ENCODE peak calls at places on chromosomes 6 and 20, in ten cellular contexts. One of them, this sample, is unnamed.

GRCh38 chr20:58869662-58870227 is 17.2 kb downstream of the GNAS start:
- DNase-seq in psoas muscle: no peak
- DNase-seq in HepG2: no peak
- DNase-seq in thyroid gland: no peak
- DNase-seq in pancreas: no peak
- DNase-seq in keratinocyte: no peak
- DNase-seq in HCT116: no peak
- DNase-seq in body of pancreas: no peak
- DNase-seq in SJSA1: no peak
- DNase-seq in heart left ventricle: no peak
- DNase-seq in this sample: no peak

GRCh38 chr20:47198254-47198671 is 158.2 kb downstream of the ZMYND8 start:
- DNase-seq in psoas muscle: no peak
- DNase-seq in HepG2: no peak
- DNase-seq in thyroid gland: no peak
- DNase-seq in pancreas: no peak
- DNase-seq in keratinocyte: no peak
- DNase-seq in HCT116: no peak
- DNase-seq in body of pancreas: no peak
- DNase-seq in SJSA1: no peak
- DNase-seq in heart left ventricle: no peak
- DNase-seq in this sample: no peak

GRCh38 chr20:34997171-34997570 is 41.5 kb downstream of the MYH7B start:
- DNase-seq in psoas muscle: no peak
- DNase-seq in HepG2: no peak
- DNase-seq in thyroid gland: no peak
- DNase-seq in pancreas: peak; percentile 72
- DNase-seq in keratinocyte: no peak
- DNase-seq in HCT116: no peak
- DNase-seq in body of pancreas: no peak
- DNase-seq in SJSA1: no peak
- DNase-seq in heart left ventricle: no peak
- DNase-seq in this sample: no peak

GRCh38 chr6:152625213-152625612 is 11.9 kb downstream of the SYNE1 start:
- DNase-seq in psoas muscle: no peak
- DNase-seq in HepG2: no peak
- DNase-seq in thyroid gland: no peak
- DNase-seq in pancreas: no peak
- DNase-seq in keratinocyte: no peak
- DNase-seq in HCT116: no peak
- DNase-seq in body of pancreas: no peak
- DNase-seq in SJSA1: no peak
- DNase-seq in heart left ventricle: no peak
- DNase-seq in this sample: no peak

GRCh38 chr6:169173532-169174268 is 79.9 kb downstream of the THBS2 start:
- DNase-seq in psoas muscle: no peak
- DNase-seq in HepG2: no peak
- DNase-seq in thyroid gland: no peak
- DNase-seq in pancreas: no peak
- DNase-seq in keratinocyte: peak; percentile 50
- DNase-seq in HCT116: no peak
- DNase-seq in body of pancreas: no peak
- DNase-seq in SJSA1: peak; percentile 35
- DNase-seq in heart left ventricle: no peak
- DNase-seq in this sample: no peak

GRCh38 chr20:21340991-21341722 is 38.0 kb downstream of the XRN2 start:
- DNase-seq in psoas muscle: no peak
- DNase-seq in HepG2: peak; percentile 62
- DNase-seq in thyroid gland: no peak
- DNase-seq in pancreas: no peak
- DNase-seq in keratinocyte: no peak
- DNase-seq in HCT116: no peak
- DNase-seq in body of pancreas: no peak
- DNase-seq in SJSA1: no peak
- DNase-seq in heart left ventricle: no peak
- DNase-seq in this sample: no peak

GRCh38 chr6:133225560-133225959 is 15.6 kb upstream of the EYA4 start:
- DNase-seq in psoas muscle: no peak
- DNase-seq in HepG2: no peak
- DNase-seq in thyroid gland: no peak
- DNase-seq in pancreas: no peak
- DNase-seq in keratinocyte: no peak
- DNase-seq in HCT116: no peak
- DNase-seq in body of pancreas: no peak
- DNase-seq in SJSA1: no peak
- DNase-seq in heart left ventricle: no peak
- DNase-seq in this sample: no peak

GRCh38 chr6:30515967-30516753 is 26.9 kb downstream of the HLA-E start:
- DNase-seq in psoas muscle: peak; percentile 87
- DNase-seq in HepG2: peak; percentile 95
- DNase-seq in thyroid gland: peak; percentile 81
- DNase-seq in pancreas: peak; percentile 90
- DNase-seq in keratinocyte: peak; percentile 68
- DNase-seq in HCT116: peak; percentile 61
- DNase-seq in body of pancreas: peak; percentile 95
- DNase-seq in SJSA1: peak; percentile 63
- DNase-seq in heart left ventricle: peak; percentile 91
- DNase-seq in this sample: peak; percentile 97

GRCh38 chr6:36197739-36198221 is 1.2 kb downstream of the BRPF3 start:
- DNase-seq in psoas muscle: no peak
- DNase-seq in HepG2: no peak
- DNase-seq in thyroid gland: peak; percentile 30
- DNase-seq in pancreas: peak; percentile 22
- DNase-seq in keratinocyte: no peak
- DNase-seq in HCT116: no peak
- DNase-seq in body of pancreas: no peak
- DNase-seq in SJSA1: no peak
- DNase-seq in heart left ventricle: no peak
- DNase-seq in this sample: no peak

GRCh38 chr6:56927538-56928453 is 27.1 kb upstream of the BEND6 start:
- DNase-seq in psoas muscle: no peak
- DNase-seq in HepG2: no peak
- DNase-seq in thyroid gland: no peak
- DNase-seq in pancreas: no peak
- DNase-seq in keratinocyte: no peak
- DNase-seq in HCT116: no peak
- DNase-seq in body of pancreas: no peak
- DNase-seq in SJSA1: no peak
- DNase-seq in heart left ventricle: no peak
- DNase-seq in this sample: no peak

GRCh38 chr6:3619800-3620199 is 131.7 kb downstream of the PXDC1 start:
- DNase-seq in psoas muscle: no peak
- DNase-seq in HepG2: no peak
- DNase-seq in thyroid gland: no peak
- DNase-seq in pancreas: no peak
- DNase-seq in keratinocyte: no peak
- DNase-seq in HCT116: no peak
- DNase-seq in body of pancreas: no peak
- DNase-seq in SJSA1: no peak
- DNase-seq in heart left ventricle: no peak
- DNase-seq in this sample: no peak

GRCh38 chr6:87637106-87637505 is 47.2 kb downstream of the ORC3 start:
- DNase-seq in psoas muscle: no peak
- DNase-seq in HepG2: no peak
- DNase-seq in thyroid gland: no peak
- DNase-seq in pancreas: no peak
- DNase-seq in keratinocyte: no peak
- DNase-seq in HCT116: no peak
- DNase-seq in body of pancreas: no peak
- DNase-seq in SJSA1: no peak
- DNase-seq in heart left ventricle: no peak
- DNase-seq in this sample: no peak

GRCh38 chr20:17470521-17470920 is 60.7 kb downstream of the BFSP1 start:
- DNase-seq in psoas muscle: no peak
- DNase-seq in HepG2: no peak
- DNase-seq in thyroid gland: no peak
- DNase-seq in pancreas: no peak
- DNase-seq in keratinocyte: no peak
- DNase-seq in HCT116: no peak
- DNase-seq in body of pancreas: no peak
- DNase-seq in SJSA1: no peak
- DNase-seq in heart left ventricle: no peak
- DNase-seq in this sample: no peak

GRCh38 chr6:143583542-143584330 is 72.2 kb upstream of the FUCA2 start:
- DNase-seq in psoas muscle: no peak
- DNase-seq in HepG2: no peak
- DNase-seq in thyroid gland: no peak
- DNase-seq in pancreas: no peak
- DNase-seq in keratinocyte: no peak
- DNase-seq in HCT116: no peak
- DNase-seq in body of pancreas: no peak
- DNase-seq in SJSA1: no peak
- DNase-seq in heart left ventricle: no peak
- DNase-seq in this sample: no peak

GRCh38 chr20:47691632-47692031 is 93.6 kb downstream of the SULF2 start:
- DNase-seq in psoas muscle: no peak
- DNase-seq in HepG2: no peak
- DNase-seq in thyroid gland: no peak
- DNase-seq in pancreas: no peak
- DNase-seq in keratinocyte: no peak
- DNase-seq in HCT116: no peak
- DNase-seq in body of pancreas: no peak
- DNase-seq in SJSA1: no peak
- DNase-seq in heart left ventricle: no peak
- DNase-seq in this sample: no peak

GRCh38 chr6:25757936-25758642 is 3.5 kb downstream of the SLC17A4 start:
- DNase-seq in psoas muscle: no peak
- DNase-seq in HepG2: no peak
- DNase-seq in thyroid gland: no peak
- DNase-seq in pancreas: no peak
- DNase-seq in keratinocyte: no peak
- DNase-seq in HCT116: no peak
- DNase-seq in body of pancreas: no peak
- DNase-seq in SJSA1: no peak
- DNase-seq in heart left ventricle: no peak
- DNase-seq in this sample: no peak

GRCh38 chr20:41040855-41041254 is 12.2 kb downstream of the TOP1 start:
- DNase-seq in psoas muscle: no peak
- DNase-seq in HepG2: no peak
- DNase-seq in thyroid gland: no peak
- DNase-seq in pancreas: no peak
- DNase-seq in keratinocyte: no peak
- DNase-seq in HCT116: no peak
- DNase-seq in body of pancreas: no peak
- DNase-seq in SJSA1: no peak
- DNase-seq in heart left ventricle: no peak
- DNase-seq in this sample: no peak

GRCh38 chr20:2706688-2707352 is 14.2 kb downstream of the EBF4 start:
- DNase-seq in psoas muscle: no peak
- DNase-seq in HepG2: no peak
- DNase-seq in thyroid gland: no peak
- DNase-seq in pancreas: no peak
- DNase-seq in keratinocyte: no peak
- DNase-seq in HCT116: no peak
- DNase-seq in body of pancreas: no peak
- DNase-seq in SJSA1: no peak
- DNase-seq in heart left ventricle: no peak
- DNase-seq in this sample: no peak

GRCh38 chr6:104929348-104929747 is 27.6 kb upstream of the LIN28B start:
- DNase-seq in psoas muscle: no peak
- DNase-seq in HepG2: no peak
- DNase-seq in thyroid gland: no peak
- DNase-seq in pancreas: no peak
- DNase-seq in keratinocyte: no peak
- DNase-seq in HCT116: no peak
- DNase-seq in body of pancreas: no peak
- DNase-seq in SJSA1: no peak
- DNase-seq in heart left ventricle: no peak
- DNase-seq in this sample: no peak
- H3K9me3 ChIP-seq in psoas muscle: no peaks in the 10 kb centered on the region
- H3K9me3 ChIP-seq in HepG2: no peaks in the 10 kb centered on the region
- H3K9me3 ChIP-seq in thyroid gland: no peaks in the 10 kb centered on the region
- H3K9me3 ChIP-seq in pancreas: no peaks in the 10 kb centered on the region
- H3K9me3 ChIP-seq in keratinocyte: no peaks in the 10 kb centered on the region
- H3K9me3 ChIP-seq in HCT116: no peaks in the 10 kb centered on the region
- H3K9me3 ChIP-seq in body of pancreas: no peaks in the 10 kb centered on the region
- H3K9me3 ChIP-seq in SJSA1: no peaks in the 10 kb centered on the region
- H3K9me3 ChIP-seq in heart left ventricle: no peaks in the 10 kb centered on the region
- H3K9me3 ChIP-seq in this sample: no peaks in the 10 kb centered on the region

GRCh38 chr20:36542019-36542488 is 735 bp downstream of the MYL9 start:
- DNase-seq in psoas muscle: peak; percentile 37
- DNase-seq in HepG2: peak; percentile 46
- DNase-seq in thyroid gland: peak; percentile 45
- DNase-seq in pancreas: peak; percentile 66
- DNase-seq in keratinocyte: no peak
- DNase-seq in HCT116: peak; percentile 33
- DNase-seq in body of pancreas: no peak
- DNase-seq in SJSA1: peak; percentile 73
- DNase-seq in heart left ventricle: peak; percentile 76
- DNase-seq in this sample: no peak
- H3K4me1 ChIP-seq in psoas muscle: peaks cover 8% of the 10 kb centered on the region
- H3K4me1 ChIP-seq in HepG2: peaks cover 54% of the 10 kb centered on the region
- H3K4me1 ChIP-seq in thyroid gland: peaks cover 56% of the 10 kb centered on the region
- H3K4me1 ChIP-seq in pancreas: no peaks in the 10 kb centered on the region
- H3K4me1 ChIP-seq in keratinocyte: no peaks in the 10 kb centered on the region
- H3K4me1 ChIP-seq in HCT116: peaks cover 24% of the 10 kb centered on the region
- H3K4me1 ChIP-seq in body of pancreas: peaks cover 40% of the 10 kb centered on the region
- H3K4me1 ChIP-seq in SJSA1: peaks cover 40% of the 10 kb centered on the region
- H3K4me1 ChIP-seq in heart left ventricle: peaks cover 64% of the 10 kb centered on the region
- H3K4me1 ChIP-seq in this sample: no peaks in the 10 kb centered on the region

DNA sequence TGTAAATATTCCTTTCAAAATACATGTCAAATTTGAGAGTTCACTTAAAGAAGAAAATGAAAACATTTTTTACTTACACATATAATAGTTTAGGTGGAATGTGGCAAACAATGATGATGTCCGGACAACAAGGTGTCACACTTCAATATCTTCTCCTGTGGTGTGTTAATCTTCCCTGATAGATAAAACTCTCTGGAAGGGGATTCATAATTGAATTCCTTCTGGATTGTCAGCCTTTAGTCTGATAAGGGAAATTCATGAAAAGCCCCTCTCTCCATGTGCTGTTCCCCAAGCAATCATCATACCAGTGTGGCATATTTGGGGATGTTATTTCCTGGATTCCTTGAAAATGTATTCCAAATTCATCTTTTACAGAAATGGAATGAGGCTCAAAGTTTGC is 971 bp upstream of the SERINC3 start:
- DNase-seq in psoas muscle: no peak
- DNase-seq in HepG2: no peak
- DNase-seq in thyroid gland: no peak
- DNase-seq in pancreas: no peak
- DNase-seq in keratinocyte: no peak
- DNase-seq in HCT116: no peak
- DNase-seq in body of pancreas: no peak
- DNase-seq in SJSA1: no peak
- DNase-seq in heart left ventricle: no peak
- DNase-seq in this sample: no peak
- H3K27ac ChIP-seq in psoas muscle: peak overlapping the region; percentile 100
- H3K27ac ChIP-seq in HepG2: no peak overlapping the region
- H3K27ac ChIP-seq in thyroid gland: peak overlapping the region; percentile 100
- H3K27ac ChIP-seq in pancreas: peak overlapping the region; percentile 98
- H3K27ac ChIP-seq in keratinocyte: no peak overlapping the region
- H3K27ac ChIP-seq in HCT116: no peak overlapping the region
- H3K27ac ChIP-seq in body of pancreas: no peak overlapping the region
- H3K27ac ChIP-seq in SJSA1: no peak overlapping the region
- H3K27ac ChIP-seq in heart left ventricle: no peak overlapping the region
- H3K27ac ChIP-seq in this sample: peak overlapping the region; percentile 99

DNA sequence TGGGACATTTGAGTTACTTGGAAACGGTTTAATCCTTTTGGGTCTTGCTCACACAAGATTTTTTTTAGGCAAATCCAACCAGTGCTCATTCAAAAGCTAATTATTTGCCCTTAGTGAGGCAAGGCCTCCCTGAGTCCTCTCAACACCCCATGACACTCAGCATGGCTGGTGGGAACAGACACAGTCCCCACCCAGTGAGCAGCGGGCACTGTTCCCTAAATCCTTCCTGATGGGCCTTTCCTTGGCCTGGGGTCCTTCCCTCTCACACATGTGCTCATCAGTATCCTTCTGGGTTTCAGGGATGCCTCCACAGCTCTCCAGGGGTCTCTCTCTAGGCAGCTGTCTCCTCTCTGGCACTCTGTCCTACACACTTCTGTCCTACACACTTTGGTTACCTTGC is 28.0 kb downstream of the PLAGL2 start:
- DNase-seq in psoas muscle: no peak
- DNase-seq in HepG2: no peak
- DNase-seq in thyroid gland: no peak
- DNase-seq in pancreas: no peak
- DNase-seq in keratinocyte: no peak
- DNase-seq in HCT116: no peak
- DNase-seq in body of pancreas: no peak
- DNase-seq in SJSA1: no peak
- DNase-seq in heart left ventricle: no peak
- DNase-seq in this sample: no peak
- H3K9me3 ChIP-seq in psoas muscle: no peaks in the 10 kb centered on the region
- H3K9me3 ChIP-seq in HepG2: no peaks in the 10 kb centered on the region
- H3K9me3 ChIP-seq in thyroid gland: no peaks in the 10 kb centered on the region
- H3K9me3 ChIP-seq in pancreas: no peaks in the 10 kb centered on the region
- H3K9me3 ChIP-seq in keratinocyte: no peaks in the 10 kb centered on the region
- H3K9me3 ChIP-seq in HCT116: no peaks in the 10 kb centered on the region
- H3K9me3 ChIP-seq in body of pancreas: no peaks in the 10 kb centered on the region
- H3K9me3 ChIP-seq in SJSA1: no peaks in the 10 kb centered on the region
- H3K9me3 ChIP-seq in heart left ventricle: no peaks in the 10 kb centered on the region
- H3K9me3 ChIP-seq in this sample: no peaks in the 10 kb centered on the region